ENCODE peak calls at places on chromosomes 16 and 17, in seven cellular contexts. Q is A549, C is ovary, N is tibial nerve, W is upper lobe of left lung, Z is suprapubic skin, B is stomach. D is an unnamed sample.

GRCh38 chr16:67718668-67719047 is 458 bp downstream of the GFOD2 start:
- DNase-seq in Q (no peak), C (no peak), N (no peak), W (no peak), Z (no peak), B (no peak), D (no peak)

GRCh38 chr17:51487947-51488346 is 227.6 kb downstream of the UTP18 start:
- DNase-seq in Q (no peak), C (no peak), N (no peak), W (no peak), Z (no peak), B (no peak), D (no peak)

GRCh38 chr16:90008708-90009145 is 10.5 kb downstream of the DBNDD1 start:
- DNase-seq in Q (no peak), C (no peak), N (no peak), W (no peak), Z (no peak), B (no peak), D (no peak)

GRCh38 chr17:4902540-4902939 is 358 bp downstream of the CHRNE start:
- DNase-seq in Q (no peak), C (peak), N (no peak), W (no peak), Z (no peak), B (no peak), D (no peak)

GRCh38 chr16:25493136-25493811 is 198.5 kb upstream of the HS3ST4 start:
- DNase-seq in Q (no peak), C (no peak), N (no peak), W (no peak), Z (no peak), B (no peak), D (no peak)

GRCh38 chr16:70706948-70707465 is 21.2 kb upstream of the MTSS2 start:
- DNase-seq in Q (peak), C (peak), N (no peak), W (no peak), Z (no peak), B (no peak), D (no peak)

GRCh38 chr17:6643460-6644125 is 2.7 kb downstream of the TXNDC17 start:
- DNase-seq in Q (no peak), C (no peak), N (no peak), W (no peak), Z (no peak), B (no peak), D (no peak)

GRCh38 chr17:7132511-7133094 is 18.0 kb upstream of the ASGR2 start:
- DNase-seq in Q (no peak), C (no peak), N (no peak), W (no peak), Z (no peak), B (no peak), D (no peak)

GRCh38 chr17:42180922-42181850 is at the start of gene KCNH4:
- DNase-seq in Q (peak), C (peak), N (peak), W (peak), Z (peak), B (peak), D (no peak)

GRCh38 chr17:76796081-76796480 is 58.2 kb downstream of the MFSD11 start:
- DNase-seq in Q (no peak), C (no peak), N (no peak), W (no peak), Z (no peak), B (no peak), D (no peak)

GRCh38 chr17:28734712-28735241 is 6.2 kb downstream of the NEK8 start:
- DNase-seq in Q (no peak), C (no peak), N (no peak), W (no peak), Z (no peak), B (no peak), D (no peak)

GRCh38 chr16:67098599-67098998 is 11.1 kb upstream of the PHAF1 start:
- DNase-seq in Q (no peak), C (no peak), N (no peak), W (no peak), Z (no peak), B (no peak), D (no peak)

GRCh38 chr17:41223821-41224220 is 2.6 kb upstream of the KRTAP9-2 start:
- DNase-seq in Q (no peak), C (no peak), N (no peak), W (no peak), Z (no peak), B (no peak), D (no peak)

GRCh38 chr17:9231449-9232154 is 210.3 kb downstream of the NTN1 start:
- DNase-seq in Q (no peak), C (no peak), N (no peak), W (no peak), Z (no peak), B (no peak), D (no peak)

GRCh38 chr16:81466351-81466960 is 21.8 kb downstream of the CMIP start:
- DNase-seq in Q (no peak), C (no peak), N (no peak), W (no peak), Z (no peak), B (no peak), D (no peak)

GRCh38 chr16:16075463-16076399 is 126.3 kb downstream of the ABCC1 start:
- DNase-seq in Q (no peak), C (peak), N (peak), W (peak), Z (peak), B (peak), D (no peak)

GRCh38 chr17:5837055-5837491 is 233.1 kb upstream of the WSCD1 start:
- DNase-seq in Q (peak), C (no peak), N (no peak), W (no peak), Z (no peak), B (no peak), D (peak)

GRCh38 chr16:84839956-84840355 is 20.2 kb downstream of the CRISPLD2 start:
- DNase-seq in Q (peak), C (no peak), N (no peak), W (no peak), Z (no peak), B (no peak), D (no peak)

GRCh38 chr16:66605177-66605999 is 884 bp downstream of the CMTM3 start:
- DNase-seq in Q (peak), C (peak), N (peak), W (peak), Z (peak), B (peak), D (no peak)

GRCh38 chr17:10328971-10329923 is 43.6 kb downstream of the MYH13 start:
- DNase-seq in Q (no peak), C (no peak), N (no peak), W (no peak), Z (no peak), B (no peak), D (no peak)

GRCh38 chr17:77698903-77699615 is 259.4 kb upstream of the TNRC6C start:
- DNase-seq in Q (no peak), C (no peak), N (no peak), W (no peak), Z (no peak), B (no peak), D (no peak)

GRCh38 chr16:23423496-23424049 is 29.4 kb downstream of the COG7 start:
- DNase-seq in Q (peak), C (peak), N (peak), W (peak), Z (peak), B (peak), D (peak)

GRCh38 chr17:27635275-27635823 is 4.4 kb downstream of the LGALS9 start:
- DNase-seq in Q (no peak), C (no peak), N (peak), W (peak), Z (no peak), B (no peak), D (no peak)

GRCh38 chr16:85385463-85386331 is 227.4 kb upstream of the GSE1 start:
- DNase-seq in Q (no peak), C (peak), N (no peak), W (no peak), Z (peak), B (no peak), D (no peak)

GRCh38 chr17:41360291-41360995 is 9.2 kb downstream of the KRT33B start:
- DNase-seq in Q (no peak), C (no peak), N (no peak), W (no peak), Z (no peak), B (no peak), D (peak)

DNA sequence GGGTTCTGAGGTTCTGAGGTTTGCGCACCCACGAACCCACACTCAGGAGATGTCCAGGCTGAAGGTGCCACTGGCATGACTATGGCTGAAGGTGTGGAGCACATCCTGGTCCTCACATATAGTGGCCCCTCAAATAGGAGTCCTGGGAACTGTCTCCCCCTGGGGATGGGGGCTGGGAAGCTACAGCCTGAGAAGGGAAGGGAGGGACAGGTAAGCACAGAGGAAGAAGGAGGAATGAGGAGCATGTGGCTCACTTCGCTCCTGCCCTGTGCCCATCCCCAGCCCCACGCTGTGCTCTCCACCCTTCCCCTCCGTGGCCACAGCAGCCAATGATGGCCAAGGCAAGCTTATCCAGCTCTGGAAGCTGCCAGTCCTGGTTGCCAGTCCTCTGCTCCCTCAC is 123.9 kb upstream of the LHX1 start:
- DNase-seq in Q (no peak), C (no peak), N (no peak), W (no peak), Z (no peak), B (no peak), D (no peak)
- H3K27ac ChIP-seq in Q (no peak), C (no peak), N (no peak), W (no peak), Z (no peak), B (no peak), D (no peak)

DNA sequence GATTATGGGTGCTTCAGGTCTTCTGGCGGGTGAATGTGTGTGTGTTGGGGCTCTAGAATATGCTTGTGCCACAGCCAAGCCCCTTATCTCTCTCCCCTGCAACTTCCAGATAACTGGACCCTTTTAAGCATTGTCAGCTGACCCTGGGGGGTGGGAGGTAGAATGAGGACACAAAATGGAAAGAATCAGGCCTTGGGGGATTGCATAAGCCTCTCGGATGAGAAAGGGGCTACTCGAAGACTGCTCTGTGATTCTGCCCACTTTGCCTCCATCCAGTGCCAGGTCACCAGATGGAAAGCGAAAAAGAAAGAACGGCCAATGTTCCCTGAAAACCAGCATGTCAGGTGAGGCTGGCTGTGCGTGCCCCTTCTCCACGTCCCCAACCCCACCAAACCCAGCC is 13.8 kb downstream of the THRA start:
- DNase-seq in Q (no peak), C (no peak), N (no peak), W (no peak), Z (no peak), B (no peak), D (no peak)
- TF ChIP-seq EP300 in Q (no peak), C (no peak), N (no peak), W (no peak), Z (no peak), B (no peak), D (no peak)

GRCh38 chr17:66432996-66433556 is 130.7 kb downstream of the PRKCA start:
- DNase-seq in Q (no peak), C (peak), N (no peak), W (no peak), Z (no peak), B (no peak), D (no peak)
- H3K27ac ChIP-seq in Q (peak), C (no peak), N (no peak), W (no peak), Z (no peak), B (peak), D (peak)

GRCh38 chr17:78974635-78975591 is 4.8 kb downstream of the LGALS3BP start:
- DNase-seq in Q (no peak), C (peak), N (peak), W (peak), Z (peak), B (peak), D (peak)
- TF ChIP-seq EP300 in Q (no peak), C (no peak), N (no peak), W (no peak), Z (no peak), B (no peak), D (no peak)

GRCh38 chr17:17504341-17505140 is 8.3 kb upstream of the RASD1 start:
- DNase-seq in Q (no peak), C (peak), N (no peak), W (no peak), Z (no peak), B (no peak), D (no peak)
- H3K27ac ChIP-seq in Q (no peak), C (no peak), N (no peak), W (no peak), Z (no peak), B (no peak), D (no peak)

GRCh38 chr17:57270801-57271245 is 14.5 kb downstream of the MSI2 start:
- DNase-seq in Q (no peak), C (no peak), N (no peak), W (no peak), Z (no peak), B (no peak), D (no peak)
- TF ChIP-seq EP300 in Q (no peak), C (no peak), N (no peak), W (no peak), Z (no peak), B (no peak), D (no peak)

DNA sequence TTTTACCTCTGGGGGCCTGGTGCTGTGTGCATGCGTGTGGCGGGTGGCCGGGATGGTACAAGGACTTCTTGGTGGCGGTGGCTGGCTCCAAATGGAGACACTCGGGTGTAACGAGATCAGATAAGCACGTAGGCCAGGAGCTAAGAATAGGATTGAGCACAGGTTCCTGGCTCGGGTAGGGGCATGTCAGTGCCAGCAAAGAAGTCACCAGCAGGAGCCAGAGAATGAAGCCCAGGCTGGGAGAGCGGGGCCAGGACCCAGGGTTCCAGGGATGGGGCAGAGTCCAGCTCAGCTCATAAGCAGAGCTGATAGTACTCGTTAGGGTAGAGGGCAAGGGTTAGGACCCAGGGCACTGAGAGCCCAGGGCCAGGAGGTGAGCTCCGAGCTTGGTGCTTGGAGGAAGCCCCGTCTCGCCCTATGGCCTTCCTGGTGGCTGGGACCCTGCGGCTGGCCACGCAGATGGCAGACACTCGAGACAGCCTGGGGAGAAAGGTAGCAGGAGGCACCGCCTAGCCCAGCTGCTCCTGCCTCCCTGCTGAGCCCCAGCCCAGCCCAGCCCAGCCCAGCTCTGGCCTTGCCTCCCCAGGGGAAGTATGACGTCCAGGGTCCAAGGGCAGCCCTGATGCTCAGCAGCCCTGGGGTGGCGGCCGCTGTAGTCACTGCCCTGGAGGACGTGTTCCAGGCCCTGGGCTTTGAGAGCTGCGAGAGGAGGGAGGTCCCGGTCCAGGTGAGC is 8.9 kb downstream of the ZNF213 start:
- DNase-seq in Q (no peak), C (no peak), N (no peak), W (no peak), Z (no peak), B (no peak), D (no peak)
- H3K27ac ChIP-seq in Q (no peak), C (no peak), N (no peak), W (no peak), Z (no peak), B (no peak), D (no peak)

DNA sequence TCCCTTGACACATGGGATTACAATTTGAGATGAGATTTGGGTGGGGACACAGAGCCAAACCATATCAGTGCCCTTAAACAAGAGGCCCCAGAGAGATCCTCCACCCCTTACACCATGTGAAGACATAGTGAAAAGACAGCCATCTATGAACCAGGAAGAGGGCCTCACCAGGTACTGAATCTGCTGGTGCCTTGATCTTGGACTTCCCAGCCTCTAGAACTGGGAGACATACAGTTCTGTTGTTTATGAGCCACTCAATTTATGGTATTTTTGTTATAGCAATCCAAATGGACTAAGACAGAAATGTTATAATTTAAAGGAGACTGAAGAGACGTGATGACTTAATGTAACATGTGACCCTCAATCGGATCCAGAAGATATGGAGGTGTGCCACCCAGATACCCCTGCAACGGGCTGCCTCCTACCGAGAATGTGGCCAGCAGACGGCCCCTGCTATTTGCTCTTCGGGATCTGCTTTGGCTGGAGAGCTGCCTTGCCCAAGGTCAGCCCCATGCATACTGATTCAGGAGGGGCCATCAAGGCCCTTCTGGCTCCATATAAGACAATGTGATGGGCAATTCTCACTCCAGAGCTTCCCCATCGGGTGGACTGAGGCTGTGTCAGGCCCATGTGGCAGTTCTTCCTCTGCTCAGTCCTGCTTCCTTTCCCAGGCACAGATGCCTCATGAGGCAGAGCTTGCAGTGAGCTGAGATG is 80.6 kb downstream of the NETO2 start:
- DNase-seq in Q (no peak), C (peak), N (no peak), W (no peak), Z (no peak), B (no peak), D (no peak)
- TF ChIP-seq EP300 in Q (no peak), C (no peak), N (no peak), W (no peak), Z (no peak), B (no peak), D (no peak)